ENCODE peak calls at places on chromosomes 12 and 14, in eight cellular contexts. X is left ventricle myocardium inferior; H is NCI-H2081; L is activated CD4-positive, alpha-beta T cell treated with anti-CD3 and anti-CD28 coated beads for 24 hours; I is NT2/D1; E is A549; K is mucosa of gallbladder; J is CD8-positive, alpha-beta memory T cell. T is an unnamed sample.

GRCh38 chr14:104393199-104393897 is 186.2 kb upstream of the C14orf180 start:
- DNase-seq in X (peak), H (no peak), L (no peak), I (no peak), E (no peak), K (peak), J (no peak), T (no peak)

GRCh38 chr14:31207287-31207745 is 277 bp downstream of the HECTD1 start:
- DNase-seq in X (no peak), H (no peak), L (no peak), I (no peak), E (no peak), K (no peak), J (no peak), T (no peak)

GRCh38 chr12:130427381-130427887 is 89.7 kb downstream of the PIWIL1 start:
- DNase-seq in X (no peak), H (no peak), L (no peak), I (no peak), E (no peak), K (no peak), J (no peak), T (no peak)

GRCh38 chr12:115697341-115697740 is 580.2 kb downstream of the MED13L start:
- DNase-seq in X (no peak), H (no peak), L (no peak), I (no peak), E (no peak), K (no peak), J (no peak), T (no peak)

GRCh38 chr12:86719381-86719780 is 463.2 kb upstream of the MGAT4C start:
- DNase-seq in X (no peak), H (no peak), L (no peak), I (no peak), E (no peak), K (no peak), J (no peak), T (no peak)

GRCh38 chr12:76866146-76866545 is 12.7 kb downstream of the CSRP2 start:
- DNase-seq in X (no peak), H (peak), L (no peak), I (no peak), E (no peak), K (no peak), J (no peak), T (no peak)

GRCh38 chr14:101783260-101784016 is 21.9 kb downstream of the PPP2R5C start:
- DNase-seq in X (no peak), H (no peak), L (no peak), I (no peak), E (no peak), K (no peak), J (no peak), T (no peak)

GRCh38 chr14:102095231-102095870 is 8.5 kb upstream of the HSP90AA1 start:
- DNase-seq in X (no peak), H (no peak), L (no peak), I (no peak), E (no peak), K (no peak), J (no peak), T (no peak)

GRCh38 chr12:106760184-106760531 is 14.3 kb upstream of the RIC8B start:
- DNase-seq in X (no peak), H (no peak), L (no peak), I (peak), E (no peak), K (no peak), J (peak), T (no peak)

GRCh38 chr12:52210186-52210924 is 18.5 kb upstream of the KRT80 start:
- DNase-seq in X (no peak), H (no peak), L (no peak), I (no peak), E (no peak), K (peak), J (no peak), T (no peak)

GRCh38 chr12:32116897-32117296 is 10.2 kb downstream of the BICD1 start:
- DNase-seq in X (no peak), H (no peak), L (no peak), I (no peak), E (no peak), K (no peak), J (no peak), T (no peak)

GRCh38 chr14:59919582-59920377 is at the start of gene LRRC9:
- DNase-seq in X (peak), H (no peak), L (no peak), I (peak), E (no peak), K (no peak), J (peak), T (peak)

GRCh38 chr12:44775916-44776315 is 100.2 kb downstream of the NELL2 start:
- DNase-seq in X (no peak), H (no peak), L (no peak), I (no peak), E (no peak), K (no peak), J (no peak), T (no peak)

GRCh38 chr14:50792634-50793068 is 38.3 kb downstream of the NIN start:
- DNase-seq in X (no peak), H (no peak), L (no peak), I (no peak), E (no peak), K (no peak), J (no peak), T (no peak)

GRCh38 chr14:58637391-58638230 is at the start of gene DACT1:
- DNase-seq in X (peak), H (peak), L (peak), I (no peak), E (peak), K (peak), J (peak), T (peak)

GRCh38 chr12:55072093-55072492 is 52.3 kb downstream of the NEUROD4 start:
- DNase-seq in X (peak), H (no peak), L (peak), I (peak), E (peak), K (peak), J (peak), T (no peak)

GRCh38 chr14:99947695-99948094 is 117.5 kb upstream of the EVL start:
- DNase-seq in X (no peak), H (no peak), L (no peak), I (no peak), E (no peak), K (no peak), J (no peak), T (no peak)

GRCh38 chr14:92787554-92787953 is 6.6 kb upstream of the GOLGA5 start:
- DNase-seq in X (no peak), H (no peak), L (no peak), I (no peak), E (no peak), K (no peak), J (no peak), T (no peak)